ENCODE peak calls at places on chromosome 12, in six cellular contexts. I is body of pancreas, R is heart left ventricle, M is stomach, B is GM12891, Z is A549. P is an unnamed sample.

GRCh38 chr12:125220404-125221273 is 155.4 kb downstream of the AACS start:
- DNase-seq in I (peak), R (no peak), M (peak), B (no peak), Z (no peak), P (no peak)

GRCh38 chr12:11825278-11825677 is 175.8 kb downstream of the ETV6 start:
- DNase-seq in I (no peak), R (no peak), M (no peak), B (no peak), Z (no peak), P (no peak)

GRCh38 chr12:126347421-126347820 is 1282.2 kb downstream of the AACS start:
- DNase-seq in I (no peak), R (no peak), M (no peak), B (no peak), Z (no peak), P (no peak)

GRCh38 chr12:113136128-113136989 is 798 bp upstream of the RASAL1 start:
- DNase-seq in I (peak), R (no peak), M (peak), B (no peak), Z (no peak), P (no peak)

GRCh38 chr12:40946612-40947194 is 241.4 kb upstream of the PDZRN4 start:
- DNase-seq in I (no peak), R (no peak), M (no peak), B (no peak), Z (peak), P (no peak)

GRCh38 chr12:12645485-12645884 is 33.8 kb downstream of the CREBL2 start:
- DNase-seq in I (peak), R (no peak), M (no peak), B (no peak), Z (no peak), P (no peak)

GRCh38 chr12:12286441-12286840 is 19.6 kb upstream of the LRP6 start:
- DNase-seq in I (no peak), R (no peak), M (no peak), B (no peak), Z (no peak), P (no peak)

GRCh38 chr12:9820281-9820930 is 6.9 kb upstream of the KLRF1 start:
- DNase-seq in I (no peak), R (no peak), M (no peak), B (no peak), Z (no peak), P (no peak)

GRCh38 chr12:75809745-75810144 is 221.8 kb downstream of the PHLDA1 start:
- DNase-seq in I (no peak), R (no peak), M (no peak), B (no peak), Z (no peak), P (no peak)

GRCh38 chr12:63930971-63931370 is 86.5 kb downstream of the SRGAP1 start:
- DNase-seq in I (no peak), R (no peak), M (no peak), B (no peak), Z (no peak), P (no peak)

GRCh38 chr12:54370218-54370730 is 6.0 kb upstream of the GPR84 start:
- DNase-seq in I (peak), R (peak), M (peak), B (no peak), Z (peak), P (no peak)

GRCh38 chr12:20950248-20950647 is 139.7 kb downstream of the SLCO1B3 start:
- DNase-seq in I (no peak), R (no peak), M (no peak), B (no peak), Z (no peak), P (no peak)

GRCh38 chr12:13404111-13404628 is 207.6 kb downstream of the EMP1 start:
- DNase-seq in I (no peak), R (no peak), M (no peak), B (no peak), Z (no peak), P (peak)

GRCh38 chr12:5268424-5269210 is 163.3 kb upstream of the NTF3 start:
- DNase-seq in I (no peak), R (no peak), M (no peak), B (no peak), Z (no peak), P (no peak)

GRCh38 chr12:93137656-93138612 is 208.8 kb upstream of the EEA1 start:
- DNase-seq in I (no peak), R (no peak), M (no peak), B (no peak), Z (peak), P (no peak)

GRCh38 chr12:62893276-62893675 is 41.7 kb downstream of the PPM1H start:
- DNase-seq in I (no peak), R (no peak), M (no peak), B (no peak), Z (no peak), P (no peak)

GRCh38 chr12:31245822-31246469 is 80.0 kb downstream of the SINHCAF start:
- DNase-seq in I (peak), R (no peak), M (no peak), B (no peak), Z (no peak), P (peak)

GRCh38 chr12:90854136-90854689 is 100.8 kb downstream of the CCER1 start:
- DNase-seq in I (peak), R (no peak), M (no peak), B (no peak), Z (peak), P (no peak)

DNA sequence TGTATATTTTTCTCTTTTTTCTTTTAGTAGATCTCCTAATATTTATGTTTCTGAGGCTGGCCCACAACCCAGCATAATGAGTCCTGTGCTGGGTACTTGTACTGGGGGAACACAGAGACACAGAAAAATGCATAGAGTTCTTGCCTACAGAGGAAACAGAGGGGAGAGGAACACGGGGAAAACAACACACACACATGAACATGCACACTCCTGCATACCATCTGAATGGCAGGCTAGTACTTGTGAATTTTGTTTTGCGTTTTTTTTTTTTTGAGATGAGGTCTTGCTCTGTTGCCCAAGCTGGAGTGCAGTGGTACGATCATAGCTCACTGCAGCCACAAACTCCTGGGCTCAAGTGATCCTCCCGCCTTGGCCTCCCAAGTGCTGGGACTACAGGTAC is 21.2 kb downstream of the PITPNM2 start:
- DNase-seq in I (no peak), R (no peak), M (no peak), B (no peak), Z (no peak), P (no peak)
- TF ChIP-seq POLR2A in I (no peak), R (no peak), M (no peak), B (no peak), Z (no peak), P (no peak)

GRCh38 chr12:110615171-110615570 is 1.2 kb downstream of the TCTN1 start:
- DNase-seq in I (no peak), R (no peak), M (no peak), B (no peak), Z (no peak), P (no peak)

GRCh38 chr12:110616471-110617115 is 2.7 kb downstream of the TCTN1 start:
- DNase-seq in I (no peak), R (no peak), M (no peak), B (no peak), Z (no peak), P (no peak)

GRCh38 chr12:110619534-110619953 is 5.6 kb downstream of the TCTN1 start:
- DNase-seq in I (no peak), R (no peak), M (no peak), B (no peak), Z (no peak), P (no peak)

DNA sequence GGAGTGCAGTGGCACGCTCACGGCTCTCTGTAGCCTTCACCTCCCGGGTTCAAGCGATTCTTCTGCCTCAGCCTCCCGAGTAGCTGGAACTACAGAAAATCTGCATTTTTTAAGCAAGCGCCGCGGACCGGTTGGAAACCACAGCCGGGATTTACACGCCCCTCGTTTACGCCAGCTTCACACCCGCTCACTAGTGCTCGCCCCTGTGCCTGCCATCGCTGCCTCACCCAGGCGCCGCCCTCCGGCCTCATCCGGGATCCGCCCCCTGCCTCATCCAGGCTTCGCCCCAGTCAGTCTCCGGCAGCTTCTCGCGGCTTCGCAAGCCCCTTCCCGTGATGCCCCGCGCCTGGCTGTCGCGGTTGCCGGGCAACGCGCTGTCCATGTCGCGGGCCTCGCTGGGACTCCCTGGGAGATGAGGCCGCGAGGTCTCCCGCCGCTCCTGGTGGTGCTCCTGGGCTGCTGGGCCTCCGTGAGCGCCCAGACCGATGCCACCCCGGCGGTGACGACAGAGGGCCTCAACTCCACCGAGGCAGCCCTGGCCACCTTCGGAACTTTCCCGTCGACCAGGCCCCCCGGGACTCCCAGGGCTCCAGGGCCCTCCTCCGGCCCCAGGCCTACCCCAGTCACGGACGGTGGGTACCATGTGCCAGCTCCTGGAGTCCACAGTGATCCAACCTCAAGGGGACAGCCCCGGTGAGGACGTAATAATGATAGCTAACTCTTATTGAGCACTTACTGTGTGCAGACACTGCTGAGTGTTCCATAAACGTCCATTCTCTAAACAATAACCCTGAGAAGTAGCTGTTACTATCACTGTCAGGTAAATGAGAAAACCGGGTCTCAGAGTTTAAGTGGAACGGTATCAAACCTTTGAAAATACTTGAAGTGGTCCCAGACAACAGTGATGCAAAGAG is at the start of gene TCTN1:
- DNase-seq in I (peak), R (peak), M (peak), B (peak), Z (peak), P (peak)
- TF ChIP-seq POLR2A in I (peak), R (peak), M (no peak), B (peak), Z (peak), P (no peak)

DNA sequence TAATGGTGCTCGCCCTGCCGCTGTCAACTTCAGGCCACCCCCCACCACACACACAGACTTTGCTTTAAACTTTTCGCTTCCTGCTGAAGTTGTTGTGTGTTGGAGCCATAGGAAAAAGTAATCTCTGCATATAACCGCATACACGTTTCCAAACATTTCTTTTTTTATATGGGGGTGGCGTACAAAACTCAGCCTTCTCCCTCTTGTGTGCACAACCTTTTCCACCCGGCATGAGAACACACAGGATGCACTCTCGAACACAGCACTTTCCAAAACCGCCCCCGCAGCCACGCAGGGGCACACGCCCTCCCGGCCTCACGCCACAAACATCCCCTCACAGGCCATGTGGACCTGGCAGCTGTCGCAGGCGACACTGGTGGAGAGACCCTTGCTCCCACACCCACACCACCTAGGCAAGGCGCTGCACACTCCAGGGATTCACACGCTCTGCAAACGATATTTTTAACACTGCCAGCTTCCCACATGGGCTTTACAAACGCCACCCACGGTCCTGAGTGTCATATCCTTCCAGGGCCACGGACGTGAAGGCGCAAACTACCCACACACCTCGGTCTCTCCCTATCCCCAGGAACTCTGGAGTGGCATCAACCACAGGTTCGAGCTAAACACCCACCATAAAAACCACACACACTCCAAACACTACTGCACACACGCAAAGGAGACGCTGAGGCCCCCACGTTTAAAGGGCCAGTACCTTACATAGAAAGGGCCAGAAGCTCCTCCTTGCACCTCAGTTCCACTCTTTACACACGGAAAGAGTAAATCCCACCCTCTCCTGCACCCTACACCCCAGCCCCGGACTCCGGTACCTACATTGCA is 12.3 kb upstream of the ITGB7 start:
- DNase-seq in I (peak), R (peak), M (no peak), B (peak), Z (peak), P (no peak)
- TF ChIP-seq POLR2A in I (peak), R (peak), M (no peak), B (no peak), Z (peak), P (no peak)

GRCh38 chr12:89353188-89353822 is 1.0 kb upstream of the DUSP6 start:
- DNase-seq in I (peak), R (peak), M (peak), B (peak), Z (peak), P (no peak)
- TF ChIP-seq POLR2A in I (peak), R (no peak), M (no peak), B (no peak), Z (no peak), P (peak)

GRCh38 chr12:43551971-43552559 is at the start of gene ADAMTS20:
- DNase-seq in I (no peak), R (no peak), M (no peak), B (no peak), Z (no peak), P (no peak)
- TF ChIP-seq POLR2A in I (no peak), R (no peak), M (no peak), B (no peak), Z (no peak), P (no peak)

DNA sequence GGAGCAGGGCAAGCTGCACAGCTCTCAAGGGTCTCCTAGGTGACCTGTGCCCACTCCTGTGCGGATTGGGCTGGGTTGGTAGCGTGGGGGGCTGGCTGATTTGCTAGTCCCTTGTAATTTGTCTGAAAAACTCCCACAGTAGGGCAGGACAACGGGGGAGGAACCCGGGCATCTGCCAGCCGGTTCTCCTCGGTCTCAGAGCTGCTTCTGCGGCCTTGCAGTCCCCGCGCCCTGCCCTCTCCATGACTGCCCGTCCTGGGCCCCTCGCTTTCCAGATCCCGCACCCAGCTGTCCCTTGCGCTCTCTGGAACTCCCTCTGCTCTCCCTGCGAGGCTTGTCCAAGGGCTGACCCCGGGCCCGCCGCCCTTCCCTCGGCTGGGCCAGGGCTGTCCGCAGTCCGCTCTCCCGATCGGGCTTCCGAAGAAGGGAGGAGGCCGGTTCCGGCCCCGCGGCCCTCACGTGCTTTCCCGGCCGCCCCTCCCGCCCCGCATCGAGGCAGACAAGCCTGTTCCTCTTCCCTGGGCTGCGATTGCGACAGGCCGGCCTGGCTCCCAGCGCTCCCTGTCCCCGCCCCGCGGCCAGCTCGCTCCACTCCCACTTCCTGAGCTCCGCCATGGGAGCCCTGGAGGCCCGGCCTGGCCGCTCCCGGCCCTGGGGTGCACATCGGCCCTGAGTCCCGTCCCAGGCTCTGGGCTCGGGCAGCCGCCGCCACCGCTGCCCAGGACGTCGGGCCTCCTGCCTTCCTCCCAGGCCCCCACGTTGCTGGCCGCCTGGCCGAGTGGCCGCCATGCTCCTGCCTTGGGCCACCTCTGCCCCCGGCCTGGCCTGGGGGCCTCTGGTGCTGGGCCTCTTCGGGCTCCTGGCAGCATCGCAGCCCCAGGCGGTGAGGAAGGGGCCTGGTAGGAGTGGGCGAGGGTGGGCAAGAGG is at the start of gene LTBR:
- DNase-seq in I (peak), R (peak), M (peak), B (peak), Z (peak), P (peak)
- TF ChIP-seq POLR2A in I (peak), R (peak), M (no peak), B (no peak), Z (peak), P (peak)

GRCh38 chr12:79691299-79692248 is 810 bp upstream of the PAWR start:
- DNase-seq in I (no peak), R (no peak), M (no peak), B (no peak), Z (peak), P (no peak)
- TF ChIP-seq POLR2A in I (no peak), R (no peak), M (no peak), B (no peak), Z (no peak), P (no peak)

P was measured in esophagus muscularis mucosa.